ENCODE peak calls at places on chromosomes 6 and 20, in seven cellular contexts. N is mesenchymal stem cell, W is hepatocyte, V is SJCRH30, A is AG10803, X is astrocyte of the spinal cord, Y is astrocyte of the cerebellum. L is an unnamed sample.

GRCh38 chr6:49541210-49541724 is 9.2 kb upstream of the C6orf141 start:
- DNase-seq in N (peak), W (peak), V (no peak), A (peak), X (peak), Y (peak), L (peak)

GRCh38 chr20:50856475-50857041 is 61.7 kb downstream of the BCAS4 start:
- DNase-seq in N (no peak), W (no peak), V (no peak), A (no peak), X (no peak), Y (no peak), L (no peak)

GRCh38 chr6:89082439-89082838 is 1.9 kb downstream of the PNRC1 start:
- DNase-seq in N (peak), W (peak), V (peak), A (peak), X (peak), Y (no peak), L (peak)

GRCh38 chr6:44667226-44667625 is 279.7 kb downstream of the CDC5L start:
- DNase-seq in N (peak), W (no peak), V (peak), A (peak), X (peak), Y (peak), L (peak)

GRCh38 chr6:47308674-47309325 is 905 bp downstream of the TNFRSF21 start:
- DNase-seq in N (peak), W (peak), V (peak), A (peak), X (peak), Y (no peak), L (peak)

GRCh38 chr6:12472601-12473038 is 182.5 kb downstream of the EDN1 start:
- DNase-seq in N (peak), W (peak), V (no peak), A (peak), X (peak), Y (no peak), L (no peak)

GRCh38 chr6:108168501-108168979 is 2.7 kb downstream of the NR2E1 start:
- DNase-seq in N (peak), W (peak), V (no peak), A (peak), X (peak), Y (peak), L (peak)

GRCh38 chr20:63498950-63499332 is at the start of gene EEF1A2:
- DNase-seq in N (no peak), W (peak), V (no peak), A (no peak), X (no peak), Y (no peak), L (peak)

GRCh38 chr6:36827261-36828079 is 11.8 kb downstream of the CPNE5 start:
- DNase-seq in N (peak), W (no peak), V (peak), A (peak), X (peak), Y (peak), L (peak)

GRCh38 chr20:8786383-8786782 is 282.5 kb upstream of the PLCB4 start:
- DNase-seq in N (no peak), W (no peak), V (no peak), A (no peak), X (no peak), Y (no peak), L (no peak)

GRCh38 chr6:84897874-84898635 is 133.7 kb upstream of the TBX18 start:
- DNase-seq in N (peak), W (no peak), V (no peak), A (peak), X (peak), Y (no peak), L (peak)

GRCh38 chr6:84967965-84968364 is 203.6 kb upstream of the TBX18 start:
- DNase-seq in N (no peak), W (no peak), V (no peak), A (no peak), X (no peak), Y (no peak), L (no peak)

GRCh38 chr6:135423649-135424128 is 73.9 kb downstream of the AHI1 start:
- DNase-seq in N (peak), W (peak), V (peak), A (peak), X (peak), Y (peak), L (peak)

GRCh38 chr20:13900506-13900905 is 89.9 kb downstream of the SEL1L2 start:
- DNase-seq in N (no peak), W (no peak), V (peak), A (no peak), X (no peak), Y (no peak), L (no peak)

GRCh38 chr6:37875561-37876309 is 56.2 kb downstream of the ZFAND3 start:
- DNase-seq in N (no peak), W (no peak), V (no peak), A (no peak), X (no peak), Y (no peak), L (no peak)

GRCh38 chr20:14888172-14888571 is 550.8 kb upstream of the FLRT3 start:
- DNase-seq in N (no peak), W (no peak), V (no peak), A (no peak), X (no peak), Y (no peak), L (peak)

GRCh38 chr6:170031096-170031471 is 259.8 kb downstream of the DLL1 start:
- DNase-seq in N (peak), W (peak), V (no peak), A (peak), X (no peak), Y (no peak), L (no peak)

GRCh38 chr20:38878798-38879197 is 47.4 kb upstream of the FAM83D start:
- DNase-seq in N (peak), W (peak), V (peak), A (peak), X (peak), Y (peak), L (peak)

GRCh38 chr20:44109951-44110361 is 77.0 kb downstream of the JPH2 start:
- DNase-seq in N (no peak), W (no peak), V (no peak), A (no peak), X (no peak), Y (no peak), L (no peak)

DNA sequence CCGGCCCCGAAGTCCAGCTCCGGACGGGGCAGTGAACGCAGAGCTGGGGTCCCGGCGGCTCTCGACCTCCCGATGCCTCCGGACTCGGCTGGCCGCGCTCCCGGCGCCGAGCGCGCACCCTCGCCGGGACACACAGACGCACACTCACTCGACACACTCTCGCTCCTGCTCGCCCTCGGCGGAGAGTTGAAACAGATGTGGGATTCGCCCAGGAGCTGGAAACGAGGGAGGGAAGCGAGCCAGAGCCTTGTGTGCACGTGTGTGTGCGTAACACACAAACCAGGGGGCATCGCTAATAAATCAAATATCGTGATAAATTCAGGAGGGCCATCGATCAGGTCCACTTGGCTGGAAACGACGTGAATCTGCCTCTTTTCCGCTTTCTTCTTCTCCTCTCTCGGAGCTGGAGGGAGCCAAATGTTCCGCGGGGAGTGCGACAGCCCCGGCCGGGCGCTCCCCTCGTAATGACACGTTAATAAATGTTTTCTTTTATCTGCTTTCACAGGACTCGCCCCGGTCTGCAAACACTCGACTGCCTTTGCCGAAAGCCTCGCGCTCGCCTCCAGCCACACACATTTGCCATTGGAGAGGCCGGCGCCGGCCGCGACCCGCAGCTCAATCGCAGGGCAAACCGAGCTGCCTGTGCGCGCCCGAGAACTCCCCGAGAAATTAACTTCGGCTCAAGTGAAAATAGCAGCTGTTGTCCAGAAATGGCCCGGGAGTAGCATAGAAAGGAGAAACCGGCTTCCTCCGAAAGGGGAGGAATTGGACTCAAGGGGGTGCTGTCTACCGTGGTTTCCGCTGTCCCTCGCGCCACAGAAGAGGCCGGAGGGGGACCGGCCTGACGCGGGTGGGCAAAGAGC is 850 bp upstream of the SULF2 start:
- DNase-seq in N (peak), W (peak), V (peak), A (peak), X (peak), Y (peak), L (peak)
- H3K4me3 ChIP-seq in N (peak), W (peak), V (peak), A (peak), X (peak), Y (peak), L (peak)

GRCh38 chr20:31949877-31950646 is 1.8 kb downstream of the PDRG1 start:
- DNase-seq in N (no peak), W (no peak), V (no peak), A (no peak), X (no peak), Y (no peak), L (no peak)
- H3K4me3 ChIP-seq in N (no peak), W (no peak), V (no peak), A (no peak), X (no peak), Y (no peak), L (no peak)

GRCh38 chr20:33909331-33909921 is 84.3 kb upstream of the RALY start:
- DNase-seq in N (peak), W (peak), V (peak), A (peak), X (peak), Y (peak), L (peak)
- H3K4me3 ChIP-seq in N (no peak), W (no peak), V (no peak), A (no peak), X (no peak), Y (no peak), L (peak)

DNA sequence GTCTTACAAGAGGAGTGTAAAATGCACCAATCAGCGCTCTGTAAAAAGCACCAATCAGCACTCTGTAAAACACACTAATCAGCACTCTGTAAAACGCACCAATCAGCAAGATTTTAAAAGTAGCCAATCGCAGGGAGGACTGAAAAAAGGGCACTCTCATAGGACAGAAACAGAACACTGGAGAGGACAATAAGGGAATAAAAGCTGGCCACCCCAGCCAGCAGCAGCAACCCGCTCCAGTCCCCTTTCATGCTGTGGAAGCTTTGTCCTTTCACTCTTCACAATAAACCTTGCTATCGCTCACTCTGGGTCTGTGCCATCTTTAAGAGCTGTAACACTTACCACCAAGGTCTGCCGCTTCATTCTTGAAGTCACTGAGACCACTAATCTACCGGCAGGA is 1.7 kb upstream of the AIG1 start:
- DNase-seq in N (no peak), W (no peak), V (peak), A (no peak), X (no peak), Y (no peak), L (no peak)
- H3K4me3 ChIP-seq in N (no peak), W (no peak), V (peak), A (no peak), X (no peak), Y (no peak), L (no peak)

GRCh38 chr6:157724960-157725741 is 97.9 kb upstream of the SNX9 start:
- DNase-seq in N (no peak), W (no peak), V (no peak), A (peak), X (no peak), Y (no peak), L (no peak)
- H3K4me3 ChIP-seq in N (no peak), W (no peak), V (no peak), A (no peak), X (no peak), Y (no peak), L (peak)

GRCh38 chr6:42030585-42031506 is 19.5 kb upstream of the TAF8 start:
- DNase-seq in N (peak), W (peak), V (peak), A (no peak), X (peak), Y (no peak), L (no peak)
- H3K4me3 ChIP-seq in N (no peak), W (no peak), V (peak), A (no peak), X (no peak), Y (no peak), L (no peak)

DNA sequence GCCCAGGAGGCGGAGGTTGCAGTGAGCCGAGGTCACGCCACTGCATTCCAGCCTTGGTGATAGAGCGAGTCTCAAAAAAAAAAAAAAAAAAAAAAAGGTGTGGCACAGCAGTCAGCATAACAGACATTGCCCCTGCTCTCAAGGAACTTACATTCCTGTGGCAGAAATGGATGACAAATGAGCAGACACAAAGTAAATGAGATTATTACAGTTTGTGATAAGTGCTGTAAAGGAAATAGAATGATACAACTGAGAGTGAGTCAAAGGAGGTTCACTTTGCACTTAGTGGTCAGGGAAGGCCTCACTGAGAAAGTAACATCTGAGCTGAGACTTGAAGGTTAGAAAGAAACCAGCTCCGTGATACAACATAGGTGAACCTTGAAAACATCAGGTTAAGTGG is 36.4 kb downstream of the CEP250 start:
- DNase-seq in N (no peak), W (no peak), V (no peak), A (no peak), X (no peak), Y (no peak), L (no peak)
- H3K4me3 ChIP-seq in N (no peak), W (no peak), V (no peak), A (no peak), X (no peak), Y (no peak), L (no peak)

GRCh38 chr20:59864726-59865125 is 68.7 kb downstream of the SYCP2 start:
- DNase-seq in N (no peak), W (no peak), V (peak), A (no peak), X (no peak), Y (no peak), L (no peak)
- H3K4me3 ChIP-seq in N (no peak), W (no peak), V (no peak), A (no peak), X (no peak), Y (no peak), L (no peak)

GRCh38 chr20:58890454-58891075 is 38.0 kb downstream of the GNAS start:
- DNase-seq in N (peak), W (no peak), V (peak), A (peak), X (peak), Y (peak), L (peak)

GRCh38 chr20:58888521-58889333 is 36.2 kb downstream of the GNAS start:
- DNase-seq in N (peak), W (peak), V (peak), A (peak), X (peak), Y (no peak), L (peak)

GRCh38 chr20:58890073-58890453 is 37.5 kb downstream of the GNAS start:
- DNase-seq in N (no peak), W (no peak), V (no peak), A (no peak), X (no peak), Y (no peak), L (no peak)

GRCh38 chr20:58888103-58888502 is 35.6 kb downstream of the GNAS start:
- DNase-seq in N (no peak), W (no peak), V (no peak), A (no peak), X (no peak), Y (no peak), L (no peak)

DNA sequence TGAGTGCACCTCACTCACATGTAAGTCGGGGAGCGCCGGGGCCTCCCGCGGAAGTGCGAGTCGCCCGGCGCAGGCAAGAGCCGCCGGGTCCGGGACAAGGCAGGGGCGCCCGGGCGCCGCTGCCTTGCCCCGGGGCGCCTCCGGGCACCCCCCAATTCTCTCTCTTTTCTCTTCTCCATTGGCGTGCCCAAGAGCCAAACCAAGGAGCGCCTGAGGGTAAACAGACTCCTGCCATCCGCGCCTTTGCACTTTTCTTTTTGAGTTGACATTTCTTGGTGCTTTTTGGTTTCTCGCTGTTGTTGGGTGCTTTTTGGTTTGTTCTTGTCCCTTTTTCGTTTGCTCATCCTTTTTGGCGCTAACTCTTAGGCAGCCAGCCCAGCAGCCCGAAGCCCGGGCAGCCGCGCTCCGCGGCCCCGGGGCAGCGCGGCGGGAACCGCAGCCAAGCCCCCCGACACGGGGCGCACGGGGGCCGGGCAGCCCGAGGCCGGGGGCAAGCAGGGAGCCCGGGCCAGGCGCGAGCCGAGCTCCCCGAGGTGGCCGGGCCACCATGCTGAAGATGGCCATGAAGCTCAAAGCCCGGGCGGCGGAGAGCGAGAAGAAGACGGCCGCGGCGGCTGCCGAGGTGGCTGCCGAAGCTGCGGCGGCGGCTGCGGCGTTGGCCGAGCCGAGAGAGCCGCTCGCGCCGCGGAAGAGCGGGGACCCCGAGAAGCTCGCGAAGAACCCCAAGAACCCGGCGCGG is 37.0 kb downstream of the GNAS start:
- DNase-seq in N (no peak), W (peak), V (no peak), A (no peak), X (no peak), Y (no peak), L (peak)
- H3K4me3 ChIP-seq in N (peak), W (peak), V (peak), A (peak), X (peak), Y (peak), L (peak)

GRCh38 chr6:10418361-10418861 is 3.5 kb upstream of the TFAP2A start:
- DNase-seq in N (no peak), W (no peak), V (no peak), A (no peak), X (no peak), Y (no peak), L (no peak)
- H3K4me3 ChIP-seq in N (no peak), W (no peak), V (no peak), A (no peak), X (no peak), Y (no peak), L (no peak)

L was measured in adipocyte.